ENCODE peak calls at places on chromosomes 7 and 10, in six cellular contexts. K is A549; W is naive thymus-derived CD4-positive, alpha-beta T cell; B is spleen; F is IMR-90; M is HCT116. E is an unnamed sample. For H3K4me1, the result is how much of the 10 kb centered on the place peaks cover.

GRCh38 chr7:10128748-10129147 is 844.9 kb upstream of the PHF14 start:
- DNase-seq in F (no peak), M (no peak), B (no peak), W (no peak), K (no peak), E (peak)

GRCh38 chr10:71974489-71975011 is 10.4 kb downstream of the CHST3 start:
- DNase-seq in W (no peak), F (peak), B (peak), K (peak), M (peak), E (no peak)

GRCh38 chr10:58266003-58266825 is 1.5 kb downstream of the IPMK start:
- DNase-seq in B (no peak), F (peak), W (peak), M (no peak), K (peak), E (peak)

GRCh38 chr10:83677795-83678194 is 461.5 kb upstream of the GHITM start:
- DNase-seq in W (no peak), M (no peak), F (no peak), B (no peak), K (no peak), E (peak)

GRCh38 chr10:70758757-70759514 is 26.2 kb downstream of the TBATA start:
- DNase-seq in M (peak), B (peak), W (peak), F (peak), K (peak), E (peak)

GRCh38 chr10:124697837-124698559 is 46.2 kb downstream of the FAM53B start:
- DNase-seq in W (peak), F (peak), K (no peak), B (peak), M (no peak), E (no peak)

GRCh38 chr7:73885975-73886798 is 25.2 kb downstream of the TMEM270 start:
- DNase-seq in K (no peak), B (no peak), M (no peak), W (no peak), F (peak), E (no peak)

GRCh38 chr7:66558660-66559465 is 69.8 kb upstream of the KCTD7 start:
- DNase-seq in M (no peak), F (no peak), K (peak), W (no peak), B (no peak), E (no peak)

GRCh38 chr10:18082381-18082780 is 57.8 kb upstream of the CACNB2 start:
- DNase-seq in F (no peak), B (no peak), M (no peak), W (no peak), K (no peak), E (no peak)

GRCh38 chr10:70032667-70033066 is 20.0 kb upstream of the MACROH2A2 start:
- DNase-seq in W (no peak), B (no peak), F (no peak), K (no peak), M (no peak), E (no peak)

GRCh38 chr10:99235872-99236626 is 397 bp upstream of the HPSE2 start:
- DNase-seq in B (no peak), K (no peak), F (no peak), W (no peak), M (no peak), E (no peak)

GRCh38 chr10:100370561-100370975 is 23.5 kb downstream of the SCD start:
- DNase-seq in M (peak), B (no peak), K (peak), W (peak), F (peak), E (no peak)

GRCh38 chr7:70856889-70857511 is 274.9 kb upstream of the GALNT17 start:
- DNase-seq in B (peak), W (no peak), K (peak), F (peak), M (peak), E (peak)

GRCh38 chr7:135620980-135621850 is 41.1 kb upstream of the STMP1 start:
- DNase-seq in W (peak), K (peak), F (peak), B (no peak), M (peak), E (peak)

GRCh38 chr7:44568771-44569560 is 4.7 kb downstream of the DDX56 start:
- DNase-seq in W (no peak), F (no peak), M (no peak), B (peak), K (no peak), E (no peak)

GRCh38 chr7:143361552-143362125 is 874 bp downstream of the FAM131B start:
- DNase-seq in M (no peak), K (no peak), W (no peak), B (no peak), F (no peak), E (peak)

GRCh38 chr10:132186488-132187413 is at the start of gene DPYSL4:
- DNase-seq in B (no peak), M (no peak), K (no peak), W (peak), F (no peak), E (no peak)

GRCh38 chr10:27998178-27998953 is 513 bp downstream of the ODAD2 start:
- DNase-seq in W (no peak), M (no peak), K (peak), F (peak), B (peak), E (peak)

GRCh38 chr7:55787796-55788195 is 74.8 kb downstream of the SEPTIN14 start:
- DNase-seq in B (no peak), W (no peak), F (no peak), M (no peak), K (no peak), E (no peak)

GRCh38 chr10:6583447-6583846 is 3.4 kb upstream of the PRKCQ start:
- DNase-seq in W (peak), B (no peak), F (no peak), M (no peak), K (no peak), E (no peak)

GRCh38 chr7:92797284-92797683 is 39.1 kb downstream of the CDK6 start:
- DNase-seq in K (no peak), F (peak), M (no peak), B (no peak), W (no peak), E (no peak)

GRCh38 chr7:149188637-149189259 is 6.6 kb upstream of the ZNF282 start:
- DNase-seq in M (no peak), K (no peak), B (peak), F (no peak), W (no peak), E (no peak)

GRCh38 chr10:110147961-110148360 is 59.4 kb upstream of the MXI1 start:
- DNase-seq in W (no peak), F (peak), K (no peak), B (no peak), M (no peak), E (no peak)

GRCh38 chr10:117920956-117921355 is 125.8 kb downstream of the RAB11FIP2 start:
- DNase-seq in M (no peak), K (no peak), W (no peak), F (no peak), B (no peak), E (no peak)

GRCh38 chr7:138892016-138892630 is 89.1 kb downstream of the KIAA1549 start:
- DNase-seq in B (no peak), M (no peak), K (no peak), W (no peak), F (no peak), E (no peak)

GRCh38 chr10:122665946-122666345 is 33.7 kb downstream of the C10orf120 start:
- DNase-seq in K (no peak), B (no peak), M (no peak), W (no peak), F (no peak), E (no peak)

GRCh38 chr7:128422856-128423255 is 13.1 kb upstream of the IMPDH1 start:
- DNase-seq in F (no peak), B (no peak), K (no peak), W (no peak), M (no peak), E (no peak)
- H3K4me1 ChIP-seq in F (under half), B (under half), K (under half), W (under half), M (under half), E (under half)

GRCh38 chr7:64877714-64878610 is 25.1 kb upstream of the ZNF273 start:
- DNase-seq in M (no peak), W (no peak), F (no peak), B (no peak), K (no peak), E (no peak)

GRCh38 chr7:64875658-64876406 is 27.2 kb upstream of the ZNF273 start:
- DNase-seq in W (no peak), B (no peak), F (no peak), M (no peak), K (no peak), E (no peak)

GRCh38 chr7:64878684-64879083 is 24.4 kb upstream of the ZNF273 start:
- DNase-seq in W (no peak), F (no peak), B (no peak), M (no peak), K (no peak), E (peak)

GRCh38 chr7:64875258-64875657 is 27.8 kb upstream of the ZNF273 start:
- DNase-seq in F (no peak), B (no peak), M (no peak), W (no peak), K (no peak), E (no peak)

GRCh38 chr7:64876792-64877713 is 26.0 kb upstream of the ZNF273 start:
- DNase-seq in F (no peak), B (peak), M (no peak), W (peak), K (no peak), E (no peak)
- H3K4me3 ChIP-seq in F (no peak), B (no peak), M (no peak), W (peak), K (no peak), E (no peak)

GRCh38 chr10:13924020-13924725 is 337.4 kb downstream of the PRPF18 start:
- DNase-seq in F (peak), M (no peak), W (no peak), K (no peak), B (no peak), E (no peak)
- H3K4me1 ChIP-seq in F (under half), M (under half), W (under half), K (under half), B (under half), E (under half)

GRCh38 chr7:101890666-101891065 is 73.2 kb downstream of the CUX1 start:
- DNase-seq in W (no peak), B (no peak), F (no peak), M (no peak), K (no peak), E (no peak)

GRCh38 chr7:101882595-101883564 is 65.5 kb downstream of the CUX1 start:
- DNase-seq in W (no peak), M (peak), B (no peak), K (peak), F (peak), E (peak)

GRCh38 chr7:101884671-101885596 is 67.5 kb downstream of the CUX1 start:
- DNase-seq in F (no peak), W (peak), M (no peak), B (no peak), K (no peak), E (no peak)

GRCh38 chr7:101880536-101881443 is 63.4 kb downstream of the CUX1 start:
- DNase-seq in F (peak), K (no peak), W (no peak), M (no peak), B (no peak), E (no peak)

DNA sequence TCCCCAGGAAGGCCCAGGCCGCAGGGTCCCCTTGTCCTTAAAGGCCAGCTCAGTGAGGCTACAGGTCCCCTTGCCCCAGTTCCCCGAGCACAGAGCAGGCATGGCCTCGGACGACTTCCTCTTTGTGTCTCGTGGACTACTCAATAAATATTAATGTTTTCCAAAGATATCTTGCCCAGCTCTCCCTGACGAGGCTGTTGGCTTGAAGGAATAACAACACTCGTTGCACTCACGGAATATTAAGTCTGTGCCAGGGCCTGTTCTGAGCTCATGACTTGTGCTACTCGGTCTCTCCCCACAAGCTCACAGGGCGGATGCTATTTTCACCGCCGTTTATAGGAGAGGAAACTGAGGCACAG is 68.2 kb downstream of the CUX1 start:
- DNase-seq in W (no peak), F (no peak), M (no peak), K (no peak), B (no peak), E (no peak)
- H3K4me3 ChIP-seq in W (no peak), F (no peak), M (no peak), K (no peak), B (no peak), E (no peak)

DNA sequence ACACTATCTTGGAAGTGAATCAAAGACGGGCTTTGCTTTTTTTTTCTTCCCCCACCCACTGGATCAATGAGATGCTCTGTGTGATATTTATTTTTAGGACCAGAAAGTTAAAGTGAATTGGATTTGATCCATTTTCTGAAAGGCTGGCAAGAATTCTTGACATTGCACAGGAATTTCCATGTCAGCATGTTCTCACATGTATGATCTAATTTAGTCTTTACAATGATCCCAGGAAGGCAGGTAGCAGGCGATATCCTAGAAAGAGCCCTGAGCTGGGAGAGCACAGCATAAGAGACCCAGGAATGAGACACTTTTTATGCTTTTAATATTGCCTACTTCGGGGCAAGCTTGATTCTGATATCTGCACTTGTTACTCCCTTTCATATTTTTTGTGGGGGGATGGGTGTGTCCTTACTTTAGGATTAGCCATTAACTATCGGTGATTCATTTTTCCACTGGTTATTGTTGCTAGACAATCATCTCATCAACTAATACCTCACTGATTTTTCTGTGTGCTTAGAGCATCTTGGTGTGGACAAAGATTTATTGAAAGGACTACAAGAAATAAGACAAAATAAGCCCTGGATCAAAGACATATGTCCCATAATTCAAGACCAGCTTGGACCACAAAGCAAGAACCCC is 58.1 kb downstream of the NRP1 start:
- DNase-seq in M (no peak), W (no peak), B (no peak), K (peak), F (no peak), E (no peak)
- H3K4me1 ChIP-seq in M (under half), W (under half), B (under half), K (half or more), F (under half), E (under half)

DNA sequence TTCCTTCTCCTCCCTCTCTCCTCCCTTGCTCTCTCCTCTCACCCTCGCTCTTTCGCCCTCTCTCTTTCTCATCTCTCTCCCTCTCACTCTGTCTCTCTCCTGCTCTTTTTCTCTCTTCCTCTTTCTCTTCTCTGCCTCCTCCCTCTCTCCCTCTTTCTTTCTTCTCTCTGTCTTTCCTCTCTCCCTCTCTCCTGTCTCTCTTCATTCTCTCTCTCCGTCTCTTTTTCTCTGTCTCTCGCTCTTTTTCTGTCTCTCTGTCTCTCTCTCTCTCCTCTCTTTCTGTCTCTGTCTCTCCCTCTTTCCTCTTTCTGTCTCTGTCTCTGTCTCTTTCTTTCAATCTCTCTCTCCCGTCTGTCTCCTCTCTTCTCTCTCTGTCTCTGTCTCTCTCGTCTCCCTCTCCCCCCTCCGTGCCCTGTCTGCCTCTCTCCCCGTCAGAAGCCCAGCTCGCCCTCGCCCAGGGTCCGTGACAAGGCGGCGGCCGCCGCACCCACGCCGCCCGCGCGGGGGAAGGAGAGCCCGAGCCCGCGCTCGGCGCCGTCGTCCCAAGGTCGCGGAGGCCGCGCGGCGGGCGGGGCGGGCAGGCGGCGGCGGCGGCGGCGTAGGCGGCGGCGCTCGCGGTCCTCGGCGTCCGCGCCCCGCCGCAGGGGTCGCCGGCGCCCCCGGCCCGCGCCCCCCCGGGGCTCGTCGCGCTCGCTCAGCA is 21.3 kb upstream of the HSPB1 start:
- DNase-seq in W (no peak), F (no peak), M (no peak), B (no peak), K (no peak), E (no peak)
- H3K4me3 ChIP-seq in W (peak), F (peak), M (peak), B (no peak), K (peak), E (peak)

GRCh38 chr10:76115471-76116155 is 684.2 kb downstream of the LRMDA start:
- DNase-seq in F (no peak), M (no peak), B (no peak), K (no peak), W (no peak), E (peak)

GRCh38 chr10:76119515-76119914 is 688.1 kb downstream of the LRMDA start:
- DNase-seq in M (no peak), K (no peak), F (peak), B (no peak), W (no peak), E (no peak)

GRCh38 chr10:76116523-76116922 is 685.1 kb downstream of the LRMDA start:
- DNase-seq in F (no peak), M (no peak), B (no peak), W (no peak), K (no peak), E (no peak)

GRCh38 chr10:76115131-76115470 is 683.7 kb downstream of the LRMDA start:
- DNase-seq in W (no peak), B (no peak), M (no peak), K (no peak), F (no peak), E (no peak)

DNA sequence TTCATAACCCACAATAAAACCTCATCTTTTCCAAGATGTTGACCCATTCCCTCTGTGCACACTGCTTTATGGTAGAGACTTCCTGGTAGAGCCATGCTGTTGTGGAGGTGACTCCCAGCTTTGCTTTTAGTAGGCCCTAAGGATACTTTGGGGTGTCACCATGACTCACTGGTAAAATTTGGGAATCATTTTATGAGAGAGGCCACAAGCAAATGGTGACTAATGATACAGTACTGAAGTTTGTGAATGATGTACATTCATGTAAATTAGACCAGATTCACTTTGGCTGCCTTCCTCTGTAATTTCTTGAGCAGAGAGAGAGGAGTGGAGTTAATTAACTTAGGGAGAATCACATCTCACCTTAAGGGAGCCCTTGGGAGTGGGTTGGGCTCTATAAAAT is 686.5 kb downstream of the LRMDA start:
- DNase-seq in M (no peak), F (peak), B (no peak), K (no peak), W (no peak), E (no peak)
- H3K4me1 ChIP-seq in M (under half), F (under half), B (under half), K (under half), W (under half), E (under half)

GRCh38 chr7:116025098-116025809 is 5.3 kb downstream of the TFEC start:
- DNase-seq in W (no peak), B (no peak), F (peak), M (no peak), K (no peak), E (no peak)

GRCh38 chr7:116034411-116034810 is 3.8 kb upstream of the TFEC start:
- DNase-seq in W (no peak), K (no peak), M (no peak), B (no peak), F (no peak), E (no peak)

GRCh38 chr7:116032886-116033285 is 2.3 kb upstream of the TFEC start:
- DNase-seq in W (no peak), F (no peak), K (no peak), M (no peak), B (no peak), E (no peak)

GRCh38 chr7:116028808-116029207 is 1.8 kb downstream of the TFEC start:
- DNase-seq in F (no peak), K (no peak), M (no peak), B (no peak), W (no peak), E (no peak)

GRCh38 chr7:116030626-116031276 is at the start of gene TFEC:
- DNase-seq in B (no peak), M (no peak), W (no peak), K (peak), F (peak), E (no peak)
- H3K4me3 ChIP-seq in B (no peak), M (no peak), W (no peak), K (no peak), F (no peak), E (no peak)

GRCh38 chr7:106069471-106070200 is 42.5 kb downstream of the SYPL1 start:
- DNase-seq in M (no peak), B (no peak), K (no peak), F (no peak), W (no peak), E (no peak)

GRCh38 chr7:106068538-106068961 is 43.6 kb downstream of the SYPL1 start:
- DNase-seq in B (no peak), W (no peak), F (no peak), M (no peak), K (no peak), E (no peak)

GRCh38 chr7:106067678-106068077 is 44.4 kb downstream of the SYPL1 start:
- DNase-seq in K (no peak), F (no peak), W (no peak), M (no peak), B (no peak), E (no peak)

GRCh38 chr7:106070201-106070551 is 41.9 kb downstream of the SYPL1 start:
- DNase-seq in F (no peak), K (no peak), W (no peak), B (no peak), M (no peak), E (no peak)

GRCh38 chr7:106068986-106069385 is 43.1 kb downstream of the SYPL1 start:
- DNase-seq in F (no peak), W (no peak), M (no peak), K (no peak), B (no peak), E (no peak)
- H3K4me1 ChIP-seq in F (under half), W (under half), M (under half), K (under half), B (half or more), E (half or more)

GRCh38 chr7:131219277-131220041 is 108.2 kb upstream of the MKLN1 start:
- DNase-seq in M (no peak), B (no peak), W (no peak), K (no peak), F (no peak), E (peak)
- H3K4me3 ChIP-seq in M (no peak), B (no peak), W (no peak), K (no peak), F (no peak), E (no peak)

E was measured in Caco-2.